ENCODE peak calls at places on chromosomes 4 and X, in five cellular contexts. D is tibial artery, O is dorsolateral prefrontal cortex, B is brain microvascular endothelial cell, G is AG10803. V is an unnamed sample.

GRCh38 chr4:37685726-37686372 is 327 bp downstream of the RELL1 start:
- DNase-seq in D (peak), O (peak), B (peak), G (peak), V (peak)

GRCh38 chr4:139887962-139888735 is 222.5 kb downstream of the MGST2 start:
- DNase-seq in D (no peak), O (no peak), B (no peak), G (no peak), V (no peak)

GRCh38 chr4:16783119-16783518 is 115.3 kb downstream of the LDB2 start:
- DNase-seq in D (no peak), O (no peak), B (no peak), G (no peak), V (no peak)

GRCh38 chrX:45164021-45164621 is 36.6 kb downstream of the DIPK2B start:
- DNase-seq in D (no peak), O (no peak), B (no peak), G (no peak), V (no peak)

GRCh38 chr4:11512861-11513260 is 84.2 kb upstream of the HS3ST1 start:
- DNase-seq in D (no peak), O (no peak), B (no peak), G (no peak), V (no peak)

GRCh38 chrX:48896611-48897011 is 957 bp downstream of the TIMM17B start:
- DNase-seq in D (no peak), O (no peak), B (no peak), G (peak), V (no peak)

GRCh38 chrX:389021-389441 is 2.3 kb upstream of the PPP2R3B start:
- DNase-seq in D (no peak), O (peak), B (no peak), G (no peak), V (no peak)

GRCh38 chrX:49186125-49187027 is at the start of gene PRICKLE3:
- DNase-seq in D (peak), O (no peak), B (peak), G (peak), V (no peak)

GRCh38 chr4:118817178-118817930 is 18.6 kb downstream of the SEC24D start:
- DNase-seq in D (no peak), O (no peak), B (no peak), G (no peak), V (no peak)

GRCh38 chr4:111961806-111962205 is 183.4 kb upstream of the FAM241A start:
- DNase-seq in D (no peak), O (no peak), B (no peak), G (peak), V (no peak)

GRCh38 chrX:19709812-19710518 is 177.4 kb downstream of the SH3KBP1 start:
- DNase-seq in D (no peak), O (no peak), B (peak), G (peak), V (no peak)

GRCh38 chrX:39149761-39150160 is 348.5 kb downstream of the MID1IP1 start:
- DNase-seq in D (peak), O (peak), B (peak), G (peak), V (no peak)

GRCh38 chrX:96575011-96575410 is 109.6 kb upstream of the DIAPH2 start:
- DNase-seq in D (no peak), O (no peak), B (no peak), G (no peak), V (no peak)

GRCh38 chrX:24525455-24525854 is 60.4 kb downstream of the PDK3 start:
- DNase-seq in D (no peak), O (no peak), B (no peak), G (no peak), V (no peak)

GRCh38 chr4:8155660-8156421 is 2.8 kb downstream of the ABLIM2 start:
- DNase-seq in D (no peak), O (no peak), B (no peak), G (no peak), V (no peak)

GRCh38 chr4:8560265-8561047 is 19.7 kb upstream of the GPR78 start:
- DNase-seq in D (no peak), O (peak), B (peak), G (no peak), V (no peak)

GRCh38 chr4:8374851-8375649 is 65.5 kb downstream of the ACOX3 start:
- DNase-seq in D (no peak), O (no peak), B (no peak), G (no peak), V (no peak)

GRCh38 chr4:89344571-89344970 is 37.0 kb upstream of the GPRIN3 start:
- DNase-seq in D (no peak), O (no peak), B (no peak), G (no peak), V (no peak)

GRCh38 chrX:139058831-139059495 is 347.4 kb upstream of the FGF13 start:
- DNase-seq in D (no peak), O (no peak), B (no peak), G (no peak), V (no peak)

GRCh38 chr4:6391852-6392188 is 80.6 kb downstream of the PPP2R2C start:
- DNase-seq in D (no peak), O (no peak), B (no peak), G (no peak), V (no peak)

GRCh38 chrX:70592091-70592490 is 147.5 kb downstream of the DLG3 start:
- DNase-seq in D (no peak), O (no peak), B (peak), G (peak), V (no peak)

GRCh38 chr4:126738926-126739325 is 893.8 kb upstream of the INTU start:
- DNase-seq in D (no peak), O (no peak), B (no peak), G (no peak), V (no peak)

GRCh38 chr4:109578846-109579245 is 18.8 kb downstream of the MCUB start:
- DNase-seq in D (no peak), O (no peak), B (no peak), G (no peak), V (no peak)

GRCh38 chr4:129929052-129929451 is 833.1 kb downstream of the C4orf33 start:
- DNase-seq in D (no peak), O (no peak), B (no peak), G (no peak), V (no peak)

GRCh38 chr4:27775156-27775555 is 914.5 kb downstream of the STIM2 start:
- DNase-seq in D (no peak), O (no peak), B (no peak), G (no peak), V (no peak)

GRCh38 chrX:69457756-69458155 is 46.4 kb upstream of the NALF2 start:
- DNase-seq in D (no peak), O (no peak), B (no peak), G (no peak), V (no peak)

GRCh38 chrX:2548731-2549423 is 48.1 kb upstream of the DHRSX start:
- DNase-seq in D (no peak), O (no peak), B (no peak), G (peak), V (no peak)

GRCh38 chrX:37995428-37995827 is 10.9 kb upstream of the SYTL5 start:
- DNase-seq in D (no peak), O (no peak), B (no peak), G (no peak), V (no peak)
- TF ChIP-seq CTCF in D (no peak), O (no peak), B (no peak), G (no peak), V (no peak)

GRCh38 chrX:123924181-123924580 is 37.3 kb upstream of the STAG2 start:
- DNase-seq in D (no peak), O (no peak), B (no peak), G (no peak), V (no peak)
- TF ChIP-seq CTCF in D (no peak), O (no peak), B (no peak), G (no peak), V (no peak)

GRCh38 chr4:67570537-67570936 is 12.0 kb downstream of the STAP1 start:
- DNase-seq in D (no peak), O (no peak), B (no peak), G (no peak), V (no peak)

GRCh38 chr4:67568820-67569219 is 10.3 kb downstream of the STAP1 start:
- DNase-seq in D (no peak), O (no peak), B (no peak), G (no peak), V (no peak)

GRCh38 chr4:67566335-67566734 is 7.8 kb downstream of the STAP1 start:
- DNase-seq in D (no peak), O (no peak), B (no peak), G (no peak), V (no peak)

GRCh38 chr4:67565284-67565683 is 6.8 kb downstream of the STAP1 start:
- DNase-seq in D (no peak), O (no peak), B (no peak), G (peak), V (no peak)
- TF ChIP-seq CTCF in D (no peak), O (no peak), B (no peak), G (no peak), V (no peak)

GRCh38 chr4:158300012-158300411 is 89.7 kb downstream of the TMEM144 start:
- DNase-seq in D (no peak), O (no peak), B (no peak), G (no peak), V (no peak)

GRCh38 chr4:158302076-158302866 is 92.0 kb downstream of the TMEM144 start:
- DNase-seq in D (no peak), O (no peak), B (peak), G (peak), V (no peak)

GRCh38 chr4:158299459-158300007 is 89.2 kb downstream of the TMEM144 start:
- DNase-seq in D (no peak), O (no peak), B (no peak), G (no peak), V (no peak)

DNA sequence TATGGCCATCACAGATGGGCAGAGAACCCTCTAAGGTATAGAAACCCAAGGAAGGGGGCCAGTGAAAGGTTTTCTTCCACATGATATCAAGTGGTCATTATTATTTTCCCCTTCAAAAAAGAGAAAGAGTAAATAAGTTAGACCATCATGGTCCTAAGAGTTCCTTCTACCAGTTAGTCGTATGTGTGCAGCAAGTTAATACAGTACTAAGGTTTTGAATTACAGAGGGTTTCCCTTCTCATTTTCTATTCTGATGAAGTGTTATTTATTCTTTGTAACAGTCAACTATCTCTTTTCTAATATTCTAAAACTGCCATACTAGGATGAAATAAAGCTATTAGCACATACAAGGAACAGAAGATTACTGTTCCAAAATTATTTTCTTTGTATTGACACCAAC is 94.4 kb downstream of the TMEM144 start:
- DNase-seq in D (no peak), O (no peak), B (no peak), G (no peak), V (no peak)
- TF ChIP-seq CTCF in D (no peak), O (no peak), B (no peak), G (no peak), V (no peak)

V was measured in type B pancreatic cell.